ENCODE peak calls at places on chromosomes 3 and 15, in five cellular contexts. S is H1, Q is HCT116, O is GM12878, W is SK-N-SH. E is an unnamed sample.

GRCh38 chr3:116423945-116424344 is 21.3 kb downstream of the LSAMP start:
- DNase-seq in S (no peak), Q (no peak), O (no peak), W (no peak), E (no peak)

GRCh38 chr3:189041482-189042090 is 130.2 kb upstream of the TPRG1 start:
- DNase-seq in S (peak), Q (peak), O (peak), W (peak), E (no peak)

GRCh38 chr3:112304611-112305010 is 10.6 kb upstream of the SLC9C1 start:
- DNase-seq in S (no peak), Q (no peak), O (no peak), W (no peak), E (no peak)

GRCh38 chr3:12869025-12869695 is 27.8 kb upstream of the RPL32 start:
- DNase-seq in S (no peak), Q (no peak), O (no peak), W (peak), E (peak)

GRCh38 chr15:97981758-97982157 is 21.3 kb downstream of the ARRDC4 start:
- DNase-seq in S (no peak), Q (no peak), O (no peak), W (no peak), E (no peak)

GRCh38 chr15:31364301-31365031 is 37.8 kb downstream of the KLF13 start:
- DNase-seq in S (no peak), Q (no peak), O (no peak), W (peak), E (no peak)

GRCh38 chr3:183553263-183554026 is 2.1 kb downstream of the KLHL6 start:
- DNase-seq in S (no peak), Q (no peak), O (no peak), W (peak), E (no peak)

GRCh38 chr15:92666780-92667179 is 11.2 kb upstream of the FAM174B start:
- DNase-seq in S (no peak), Q (no peak), O (no peak), W (no peak), E (peak)

GRCh38 chr15:31085359-31085758 is 16.2 kb downstream of the TRPM1 start:
- DNase-seq in S (no peak), Q (no peak), O (no peak), W (no peak), E (no peak)

GRCh38 chr3:127206611-127207516 is 13.9 kb downstream of the PRR23E start:
- DNase-seq in S (no peak), Q (no peak), O (no peak), W (no peak), E (no peak)

GRCh38 chr3:126496894-126497850 is 20.4 kb downstream of the UROC1 start:
- DNase-seq in S (no peak), Q (no peak), O (no peak), W (no peak), E (no peak)

GRCh38 chr3:112628038-112628437 is 12.9 kb downstream of the CCDC80 start:
- DNase-seq in S (no peak), Q (no peak), O (no peak), W (no peak), E (no peak)

GRCh38 chr3:158768361-158768787 is 33.5 kb upstream of the MFSD1 start:
- DNase-seq in S (no peak), Q (no peak), O (no peak), W (no peak), E (peak)

GRCh38 chr15:44656913-44657312 is 6.5 kb downstream of the SPG11 start:
- DNase-seq in S (no peak), Q (no peak), O (no peak), W (no peak), E (no peak)

GRCh38 chr3:136753112-136753939 is 1.1 kb upstream of the STAG1 start:
- DNase-seq in S (no peak), Q (no peak), O (no peak), W (no peak), E (no peak)

GRCh38 chr15:84961114-84961452 is 20.6 kb upstream of the PDE8A start:
- DNase-seq in S (no peak), Q (no peak), O (no peak), W (no peak), E (no peak)

GRCh38 chr15:47717036-47717611 is at the start of gene SEMA6D:
- DNase-seq in S (peak), Q (no peak), O (no peak), W (peak), E (peak)

GRCh38 chr3:133572158-133573053 is 1.1 kb upstream of the CDV3 start:
- DNase-seq in S (no peak), Q (no peak), O (peak), W (no peak), E (no peak)

GRCh38 chr3:39106281-39107055 is 959 bp downstream of the GORASP1 start:
- DNase-seq in S (no peak), Q (no peak), O (no peak), W (peak), E (no peak)

GRCh38 chr3:42711491-42712343 is 9.1 kb upstream of the HHATL start:
- DNase-seq in S (no peak), Q (no peak), O (no peak), W (peak), E (peak)

GRCh38 chr3:126887686-126888085 is 95.2 kb upstream of the PLXNA1 start:
- DNase-seq in S (no peak), Q (no peak), O (no peak), W (no peak), E (no peak)

GRCh38 chr3:69116897-69117296 is 5.5 kb downstream of the LMOD3 start:
- DNase-seq in S (no peak), Q (peak), O (no peak), W (no peak), E (no peak)

GRCh38 chr3:132521921-132522320 is 75.1 kb upstream of the ACKR4 start:
- DNase-seq in S (no peak), Q (no peak), O (no peak), W (no peak), E (no peak)

GRCh38 chr3:127668906-127669305 is 3.8 kb upstream of the ABTB1 start:
- DNase-seq in S (no peak), Q (no peak), O (no peak), W (no peak), E (no peak)

DNA sequence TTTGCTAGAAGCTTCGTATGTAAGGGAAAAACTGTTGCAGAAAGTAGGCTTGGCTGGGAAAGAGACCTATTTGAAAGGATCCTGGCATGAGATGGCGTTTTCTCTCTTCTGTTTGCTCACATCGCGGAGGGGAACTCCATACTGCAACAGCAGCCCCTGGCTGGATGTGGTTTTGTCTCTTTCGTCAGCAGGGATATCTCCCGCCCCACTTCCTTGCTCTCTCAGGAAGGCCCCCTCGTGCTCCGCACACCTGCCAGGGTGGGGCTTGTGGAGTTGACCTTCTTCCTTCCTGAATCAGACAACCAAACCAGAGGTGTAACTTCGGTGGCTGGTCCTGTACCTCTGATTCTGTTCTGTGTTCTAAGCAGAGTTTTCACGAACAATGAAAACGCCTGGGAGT is 26.4 kb upstream of the MYZAP start:
- DNase-seq in S (no peak), Q (no peak), O (no peak), W (no peak), E (no peak)
- TF ChIP-seq JUND in S (no peak), Q (no peak), O (no peak), W (no peak), E (no peak)

DNA sequence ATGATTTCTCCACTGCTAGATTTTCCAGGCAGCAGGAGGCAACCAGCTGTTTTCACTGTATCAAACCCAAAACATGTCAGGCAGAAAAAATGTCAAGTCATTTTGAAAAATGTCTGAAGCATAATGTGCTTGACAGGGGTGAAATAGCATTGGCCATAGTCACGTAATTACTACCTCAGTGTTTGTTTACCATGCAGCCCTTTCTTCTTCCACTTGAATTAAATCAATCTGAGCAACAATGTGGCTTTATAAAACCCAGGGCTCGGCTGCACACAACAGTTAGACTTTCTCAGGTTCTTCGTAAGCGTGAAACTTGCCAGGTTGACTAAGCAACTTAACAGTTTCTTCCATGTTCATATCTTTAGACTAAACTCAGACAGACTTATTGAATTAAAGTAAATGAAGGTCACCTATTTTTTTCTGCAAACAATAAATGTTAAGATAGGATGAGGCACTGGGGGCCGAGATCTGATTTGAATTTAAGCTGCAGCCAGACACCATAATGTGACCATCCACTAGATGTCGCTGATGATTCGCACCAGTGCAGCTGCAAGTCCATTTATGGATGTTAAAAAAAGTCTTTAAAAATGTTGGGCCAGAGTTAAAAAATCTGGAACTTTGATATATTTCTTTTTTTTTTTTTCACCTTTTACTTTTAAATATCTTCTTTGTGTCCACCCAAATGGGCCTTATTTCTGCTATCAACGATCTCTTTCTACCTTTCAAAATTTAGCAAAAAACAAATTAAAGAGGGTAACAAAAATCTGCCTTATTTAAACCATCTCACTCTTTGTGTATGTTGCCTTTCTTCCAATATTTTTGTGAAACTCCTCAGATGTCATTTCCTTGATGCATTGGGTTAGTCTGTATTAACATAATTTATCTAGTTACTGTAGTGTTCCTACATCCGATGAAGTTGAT is 305.9 kb downstream of the CACNA2D3 start:
- DNase-seq in S (peak), Q (peak), O (peak), W (peak), E (peak)
- TF ChIP-seq JUND in S (no peak), Q (no peak), O (no peak), W (no peak), E (no peak)

GRCh38 chr3:41404601-41405000 is 205.3 kb downstream of the CTNNB1 start:
- DNase-seq in S (no peak), Q (no peak), O (no peak), W (no peak), E (no peak)
- TF ChIP-seq JUND in S (no peak), Q (no peak), O (no peak), W (no peak), E (no peak)

DNA sequence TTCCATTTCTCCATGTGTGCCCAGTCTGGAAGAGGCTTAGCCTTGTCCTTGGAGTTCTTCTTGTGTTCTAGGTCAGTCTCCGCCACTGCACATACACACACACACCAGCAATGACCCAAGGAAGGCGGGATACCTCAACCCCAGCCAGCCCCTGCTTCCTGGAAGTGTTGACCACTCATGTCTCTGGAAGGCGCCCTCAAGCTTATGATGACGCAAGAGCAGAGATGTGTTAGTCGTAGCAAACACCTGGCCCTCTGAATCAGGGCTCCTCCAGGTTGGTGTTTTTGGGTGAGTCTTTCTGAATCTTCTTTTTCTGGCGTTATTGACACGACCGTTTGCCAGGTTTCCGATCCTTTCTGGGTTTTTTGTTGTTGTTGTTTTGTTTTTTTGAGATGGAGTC is 262.5 kb upstream of the PROK2 start:
- DNase-seq in S (no peak), Q (no peak), O (no peak), W (no peak), E (no peak)
- TF ChIP-seq JUND in S (no peak), Q (no peak), O (no peak), W (no peak), E (no peak)

GRCh38 chr3:45909542-45909941 is 23.2 kb downstream of the CCR9 start:
- DNase-seq in S (no peak), Q (no peak), O (no peak), W (no peak), E (no peak)

GRCh38 chr3:45910892-45911291 is 24.5 kb downstream of the CCR9 start:
- DNase-seq in S (no peak), Q (no peak), O (no peak), W (no peak), E (no peak)

GRCh38 chr3:45907769-45908705 is 21.7 kb downstream of the CCR9 start:
- DNase-seq in S (no peak), Q (no peak), O (no peak), W (no peak), E (no peak)

GRCh38 chr3:45906681-45907220 is 20.4 kb downstream of the CCR9 start:
- DNase-seq in S (no peak), Q (no peak), O (no peak), W (peak), E (peak)

GRCh38 chr3:45908761-45909160 is 22.4 kb downstream of the CCR9 start:
- DNase-seq in S (no peak), Q (no peak), O (no peak), W (no peak), E (no peak)
- TF ChIP-seq JUND in S (no peak), Q (no peak), O (no peak), W (no peak), E (no peak)

GRCh38 chr3:187447737-187448136 is 79.6 kb downstream of the RTP4 start:
- DNase-seq in S (no peak), Q (no peak), O (no peak), W (no peak), E (no peak)

GRCh38 chr3:187450791-187451190 is 82.6 kb downstream of the RTP4 start:
- DNase-seq in S (no peak), Q (no peak), O (no peak), W (no peak), E (no peak)

GRCh38 chr3:187448674-187449073 is 80.5 kb downstream of the RTP4 start:
- DNase-seq in S (no peak), Q (no peak), O (no peak), W (no peak), E (no peak)

GRCh38 chr3:187445352-187445751 is 77.2 kb downstream of the RTP4 start:
- DNase-seq in S (no peak), Q (no peak), O (no peak), W (no peak), E (no peak)
- TF ChIP-seq JUND in S (no peak), Q (no peak), O (no peak), W (no peak), E (no peak)

DNA sequence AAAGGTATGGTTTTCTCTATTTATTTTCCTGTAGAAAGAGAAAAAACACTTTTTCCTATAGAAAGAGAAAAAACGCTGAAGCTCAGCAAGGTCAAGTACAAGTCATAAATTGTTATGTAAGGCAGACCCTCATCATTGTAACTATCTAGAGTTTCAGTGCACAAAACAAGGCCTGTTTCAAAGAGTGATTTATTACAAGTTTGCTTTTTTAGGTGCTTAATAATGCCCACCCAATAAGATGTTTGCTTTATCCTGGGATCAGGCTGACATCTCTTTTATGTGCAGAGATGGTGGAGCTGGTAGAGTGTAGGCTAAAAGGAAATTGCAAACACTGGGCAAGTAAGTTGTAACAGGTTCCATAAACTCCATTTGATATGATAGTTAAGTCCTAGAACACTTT is 4.7 kb upstream of the BBX start:
- DNase-seq in S (no peak), Q (no peak), O (no peak), W (no peak), E (no peak)
- TF ChIP-seq JUND in S (no peak), Q (no peak), O (no peak), W (no peak), E (no peak)

GRCh38 chr15:34726407-34727100 is 28.2 kb downstream of the GJD2 start:
- DNase-seq in S (peak), Q (no peak), O (no peak), W (no peak), E (no peak)
- TF ChIP-seq JUND in S (no peak), Q (no peak), O (no peak), W (no peak), E (no peak)

GRCh38 chr15:62833671-62834070 is 208.9 kb upstream of the TPM1 start:
- DNase-seq in S (no peak), Q (no peak), O (no peak), W (no peak), E (no peak)

GRCh38 chr15:62832231-62832630 is 210.3 kb upstream of the TPM1 start:
- DNase-seq in S (no peak), Q (no peak), O (no peak), W (no peak), E (peak)

GRCh38 chr15:62824111-62824737 is 218.3 kb upstream of the TPM1 start:
- DNase-seq in S (no peak), Q (no peak), O (no peak), W (no peak), E (no peak)

GRCh38 chr15:62828364-62828763 is 214.2 kb upstream of the TPM1 start:
- DNase-seq in S (no peak), Q (no peak), O (no peak), W (no peak), E (no peak)
- TF ChIP-seq JUND in S (no peak), Q (no peak), O (no peak), W (no peak), E (no peak)

DNA sequence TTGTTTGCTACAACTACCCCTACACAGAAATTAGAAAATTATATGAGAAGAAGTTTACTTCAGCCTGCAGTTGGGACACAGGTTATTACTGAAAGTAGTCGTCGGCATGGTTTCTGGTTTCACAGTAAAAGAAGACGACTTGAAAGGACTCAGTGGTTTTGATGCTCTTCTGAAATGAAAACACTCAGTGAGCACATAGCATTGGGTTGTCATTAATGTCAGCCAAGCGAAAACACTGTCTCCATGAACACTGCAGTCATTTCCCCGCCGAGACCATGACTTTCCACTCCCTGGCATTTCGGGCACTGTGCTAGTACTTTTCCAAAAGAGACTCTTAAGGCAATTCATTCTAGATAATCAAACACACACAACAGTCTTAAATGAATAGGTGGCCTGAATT is 69.2 kb upstream of the ICE2 start:
- DNase-seq in S (no peak), Q (no peak), O (peak), W (no peak), E (no peak)
- TF ChIP-seq JUND in S (no peak), Q (no peak), O (peak), W (no peak), E (no peak)